ENCODE peak calls at places on chromosomes 6 and 20, in six cellular contexts. G is astrocyte of the spinal cord, Y is A549, M is tibial artery, I is breast epithelium, T is lower leg skin. P is an unnamed sample.

GRCh38 chr6:41422156-41422555 is 86.7 kb downstream of the NCR2 start:
- DNase-seq in T (no peak), I (no peak), Y (no peak), G (no peak), M (no peak), P (no peak)

GRCh38 chr20:46682063-46682821 is 7.0 kb downstream of the TP53RK start:
- DNase-seq in T (peak; percentile 49), M (no peak), Y (no peak), G (no peak), I (no peak), P (no peak)

GRCh38 chr6:151118453-151119123 is 121.2 kb upstream of the AKAP12 start:
- DNase-seq in Y (no peak), M (no peak), I (no peak), T (no peak), G (no peak), P (no peak)

GRCh38 chr6:7996538-7997225 is 67.5 kb downstream of the BLOC1S5 start:
- DNase-seq in M (no peak), T (no peak), Y (no peak), I (no peak), G (peak; percentile 77), P (peak; percentile 53)

GRCh38 chr20:62273421-62273820 is 29.4 kb upstream of the ADRM1 start:
- DNase-seq in T (no peak), M (no peak), G (no peak), I (no peak), Y (no peak), P (no peak)

GRCh38 chr6:106976270-106976669 is 1.7 kb upstream of the CD24 start:
- DNase-seq in G (no peak), M (no peak), T (no peak), I (no peak), Y (no peak), P (no peak)

GRCh38 chr6:35419431-35419830 is 32.7 kb upstream of the FANCE start:
- DNase-seq in Y (no peak), G (peak; percentile 71), M (no peak), I (no peak), T (no peak), P (peak; percentile 65)

GRCh38 chr6:41278699-41279405 is 7.6 kb downstream of the TREM1 start:
- DNase-seq in M (no peak), Y (peak; percentile 25), I (no peak), G (peak; percentile 39), T (no peak), P (peak; percentile 18)

GRCh38 chr6:35136185-35136584 is 5.0 kb downstream of the TCP11 start:
- DNase-seq in I (no peak), T (no peak), G (no peak), M (no peak), Y (no peak), P (no peak)

GRCh38 chr6:107634147-107635057 is 144.5 kb downstream of the SOBP start:
- DNase-seq in G (no peak), M (no peak), T (no peak), I (no peak), Y (no peak), P (no peak)

GRCh38 chr6:155066371-155066770 is 71.3 kb downstream of the TIAM2 start:
- DNase-seq in Y (no peak), G (no peak), T (peak; percentile 49), M (no peak), I (no peak), P (peak; percentile 65)

GRCh38 chr20:20843982-20844381 is 131.5 kb upstream of the RALGAPA2 start:
- DNase-seq in I (no peak), M (no peak), G (no peak), T (no peak), Y (no peak), P (no peak)

GRCh38 chr6:125598422-125598821 is 151.0 kb upstream of the HEY2 start:
- DNase-seq in G (peak; percentile 67), M (peak; percentile 94), T (peak; percentile 87), Y (no peak), I (peak; percentile 50), P (peak; percentile 57)

GRCh38 chr6:87728706-87729105 is 26.7 kb upstream of the AKIRIN2 start:
- DNase-seq in Y (no peak), G (no peak), M (no peak), I (no peak), T (no peak), P (no peak)

GRCh38 chr6:87731080-87731479 is 29.0 kb upstream of the AKIRIN2 start:
- DNase-seq in G (no peak), I (no peak), T (no peak), M (no peak), Y (no peak), P (no peak)

GRCh38 chr6:87736809-87737540 is 34.9 kb upstream of the AKIRIN2 start:
- DNase-seq in I (no peak), Y (no peak), T (no peak), M (no peak), G (no peak), P (no peak)

GRCh38 chr6:87730310-87730709 is 28.3 kb upstream of the AKIRIN2 start:
- DNase-seq in M (peak; percentile 68), T (no peak), I (no peak), Y (no peak), G (peak; percentile 29), P (peak; percentile 35)

GRCh38 chr6:87731818-87732661 is 30.0 kb upstream of the AKIRIN2 start:
- DNase-seq in M (peak; percentile 92), Y (peak; percentile 77), T (peak; percentile 98), I (peak; percentile 97), G (peak; percentile 88), P (peak; percentile 99)
- H3K4me3 ChIP-seq in M (no peak overlapping the region), Y (no peak overlapping the region), T (no peak overlapping the region), I (no peak overlapping the region), G (no peak overlapping the region), P (no peak overlapping the region)

DNA sequence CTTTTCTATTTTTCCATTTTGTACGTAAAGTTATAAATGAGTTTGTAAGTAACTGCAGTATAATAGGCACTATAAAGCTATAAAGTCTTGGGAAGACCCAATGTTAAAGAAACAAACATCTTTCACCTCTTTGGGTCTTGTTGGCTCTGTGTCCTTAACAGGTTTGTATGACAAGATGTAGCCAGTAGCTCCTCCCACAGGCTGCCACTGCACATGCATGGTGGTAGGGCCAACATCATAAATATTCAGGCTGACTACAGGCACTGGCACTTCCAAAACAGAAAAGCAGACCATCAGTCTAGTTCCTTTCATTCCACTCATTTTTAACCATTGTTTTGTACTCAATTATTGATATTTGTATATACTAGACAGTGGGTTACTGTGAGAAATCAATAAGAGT is 59.9 kb downstream of the COL12A1 start:
- DNase-seq in G (no peak), I (no peak), T (no peak), M (no peak), Y (no peak), P (no peak)
- TF ChIP-seq CTCF in G (no peak), I (no peak), T (no peak), M (no peak), Y (no peak), P (no peak)

GRCh38 chr20:42270539-42270938 is 652.4 kb upstream of the CHD6 start:
- DNase-seq in Y (no peak), I (no peak), T (no peak), M (no peak), G (no peak), P (no peak)

GRCh38 chr20:42272516-42272915 is 654.3 kb upstream of the CHD6 start:
- DNase-seq in G (no peak), T (no peak), Y (no peak), I (no peak), M (no peak), P (no peak)

GRCh38 chr20:42267793-42268381 is 649.7 kb upstream of the CHD6 start:
- DNase-seq in G (no peak), Y (no peak), I (no peak), M (no peak), T (no peak), P (no peak)
- H3K4me3 ChIP-seq in G (no peak overlapping the region), Y (no peak overlapping the region), I (no peak overlapping the region), M (no peak overlapping the region), T (no peak overlapping the region), P (no peak overlapping the region)

GRCh38 chr6:170049641-170050491 is 241.0 kb downstream of the DLL1 start:
- DNase-seq in M (peak; percentile 75), G (peak; percentile 1), I (peak; percentile 67), Y (no peak), T (peak; percentile 95), P (peak; percentile 91)
- TF ChIP-seq CTCF in M (no peak), G (no peak), I (no peak), Y (no peak), T (no peak), P (no peak)

DNA sequence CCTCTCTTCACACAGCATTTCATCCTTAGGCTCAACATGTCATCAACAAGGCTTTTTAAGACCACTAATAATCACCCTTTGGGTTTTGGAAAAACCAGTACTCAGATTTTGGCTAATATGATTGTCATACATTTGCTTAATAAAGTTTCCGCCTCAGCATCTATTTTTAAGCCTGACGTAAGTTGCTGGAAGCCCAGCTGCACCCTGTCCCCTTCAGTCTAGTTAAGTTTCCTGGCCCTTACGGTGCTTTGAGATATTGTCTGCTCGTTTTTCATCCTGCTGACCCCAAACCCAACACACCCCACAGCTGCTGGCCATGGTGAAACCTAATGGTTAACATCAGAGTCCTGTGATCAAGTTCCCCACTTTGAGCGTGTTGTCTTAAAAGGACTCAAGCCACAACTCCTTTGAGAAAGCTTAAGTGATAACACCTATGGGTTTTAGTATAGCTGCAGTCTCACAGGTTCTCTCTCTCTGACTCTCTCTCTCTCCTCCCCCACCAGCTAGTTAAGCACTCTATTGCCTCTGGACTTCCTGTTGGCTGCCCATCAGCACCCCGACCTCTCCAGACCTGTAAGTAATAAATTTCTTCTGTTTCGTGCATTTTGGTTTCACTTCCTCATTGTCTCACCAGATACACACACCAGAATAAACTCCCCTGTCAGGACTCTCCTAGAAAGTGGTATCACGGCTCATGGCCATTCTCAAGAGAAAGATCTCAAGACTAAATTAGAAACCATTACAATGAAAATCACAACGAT is 802.0 kb downstream of the C6orf118 start:
- DNase-seq in M (no peak), I (no peak), G (no peak), T (no peak), Y (no peak), P (no peak)
- H3K4me3 ChIP-seq in M (no peak overlapping the region), I (peak overlapping the region; percentile 40), G (no peak overlapping the region), T (no peak overlapping the region), Y (no peak overlapping the region), P (no peak overlapping the region)

GRCh38 chr6:105882071-105882803 is 203.9 kb upstream of the PRDM1 start:
- DNase-seq in T (no peak), G (no peak), Y (no peak), I (no peak), M (no peak), P (peak; percentile 63)

GRCh38 chr6:105881608-105882007 is 204.5 kb upstream of the PRDM1 start:
- DNase-seq in M (no peak), Y (no peak), T (no peak), G (no peak), I (no peak), P (no peak)

GRCh38 chr6:105884426-105884825 is 201.7 kb upstream of the PRDM1 start:
- DNase-seq in M (no peak), G (no peak), T (no peak), I (no peak), Y (no peak), P (no peak)

GRCh38 chr6:105883966-105884365 is 202.2 kb upstream of the PRDM1 start:
- DNase-seq in Y (no peak), M (no peak), T (no peak), G (no peak), I (no peak), P (no peak)

GRCh38 chr6:105882833-105883232 is 203.3 kb upstream of the PRDM1 start:
- DNase-seq in T (no peak), Y (no peak), I (no peak), G (no peak), M (no peak), P (peak; percentile 33)
- TF ChIP-seq CTCF in T (no peak), Y (no peak), I (no peak), G (no peak), M (no peak), P (no peak)